ENCODE peak calls at places on chromosomes 2 and 18, in ten cellular contexts. G, U, L, I, M, J, W, E, N and R are unnamed samples. For H3K4me1, the result is how much of the 10 kb centered on the place peaks cover.

GRCh38 chr2:1830936-1831616 is 86.8 kb upstream of the PXDN start:
- DNase-seq in G (no peak), U (no peak), L (peak), I (no peak), M (no peak), J (peak), W (no peak), E (no peak), N (no peak), R (no peak)

GRCh38 chr2:193900292-193900691 is 1705.6 kb upstream of the TMEFF2 start:
- DNase-seq in G (no peak), U (no peak), L (no peak), I (no peak), M (no peak), J (no peak), W (no peak), E (no peak), N (no peak), R (no peak)

GRCh38 chr18:73791081-73791480 is 356.6 kb downstream of the FBXO15 start:
- DNase-seq in G (no peak), U (no peak), L (peak), I (no peak), M (no peak), J (no peak), W (no peak), E (no peak), N (no peak), R (no peak)

GRCh38 chr2:105741617-105742016 is 3.1 kb upstream of the NCK2 start:
- DNase-seq in G (no peak), U (no peak), L (no peak), I (no peak), M (no peak), J (no peak), W (no peak), E (no peak), N (no peak), R (no peak)

GRCh38 chr2:103139628-103140268 is 377.9 kb downstream of the TMEM182 start:
- DNase-seq in G (peak), U (no peak), L (no peak), I (no peak), M (no peak), J (no peak), W (no peak), E (no peak), N (no peak), R (no peak)

GRCh38 chr2:142042536-142043199 is 88.1 kb downstream of the LRP1B start:
- DNase-seq in G (no peak), U (no peak), L (peak), I (no peak), M (no peak), J (no peak), W (no peak), E (no peak), N (no peak), R (no peak)

GRCh38 chr18:13374468-13375301 is 156.1 kb downstream of the LDLRAD4 start:
- DNase-seq in G (no peak), U (peak), L (peak), I (no peak), M (no peak), J (peak), W (no peak), E (no peak), N (no peak), R (no peak)

GRCh38 chr2:38173690-38174089 is 97.7 kb upstream of the CYP1B1 start:
- DNase-seq in G (no peak), U (no peak), L (no peak), I (no peak), M (no peak), J (no peak), W (no peak), E (no peak), N (no peak), R (no peak)

GRCh38 chr18:59416818-59417217 is 57.8 kb upstream of the LMAN1 start:
- DNase-seq in G (no peak), U (no peak), L (no peak), I (no peak), M (no peak), J (peak), W (no peak), E (no peak), N (no peak), R (no peak)

GRCh38 chr2:8544786-8545631 is 136.8 kb upstream of the ID2 start:
- DNase-seq in G (peak), U (peak), L (peak), I (peak), M (peak), J (peak), W (peak), E (peak), N (peak), R (peak)

GRCh38 chr2:142914507-142915313 is 37.2 kb downstream of the KYNU start:
- DNase-seq in G (no peak), U (no peak), L (no peak), I (no peak), M (no peak), J (no peak), W (no peak), E (no peak), N (no peak), R (no peak)

GRCh38 chr18:62760403-62760734 is 45.0 kb downstream of the PHLPP1 start:
- DNase-seq in G (no peak), U (no peak), L (peak), I (no peak), M (no peak), J (no peak), W (no peak), E (no peak), N (no peak), R (no peak)

GRCh38 chr2:47402555-47402804 is 476 bp upstream of the MSH2 start:
- DNase-seq in G (no peak), U (no peak), L (peak), I (no peak), M (no peak), J (peak), W (no peak), E (no peak), N (no peak), R (no peak)

GRCh38 chr2:47403829-47404228 is 873 bp downstream of the MSH2 start:
- DNase-seq in G (no peak), U (peak), L (no peak), I (no peak), M (no peak), J (no peak), W (no peak), E (no peak), N (peak), R (no peak)

GRCh38 chr2:47402805-47403691 is at the start of gene MSH2:
- DNase-seq in G (peak), U (peak), L (peak), I (peak), M (peak), J (peak), W (peak), E (peak), N (peak), R (peak)

GRCh38 chr2:47405757-47406156 is 2.8 kb downstream of the MSH2 start:
- DNase-seq in G (no peak), U (no peak), L (no peak), I (no peak), M (no peak), J (no peak), W (no peak), E (no peak), N (no peak), R (no peak)

GRCh38 chr2:47404356-47404755 is 1.4 kb downstream of the MSH2 start:
- DNase-seq in G (no peak), U (no peak), L (no peak), I (peak), M (no peak), J (no peak), W (no peak), E (no peak), N (no peak), R (no peak)
- H3K4me3 ChIP-seq in G (peak), U (peak), L (peak), I (no peak), M (peak), J (peak), W (no peak), E (peak), N (peak), R (peak)

GRCh38 chr2:62435720-62436119 is 70.3 kb downstream of the TMEM17 start:
- DNase-seq in G (no peak), U (no peak), L (no peak), I (no peak), M (no peak), J (no peak), W (no peak), E (no peak), N (no peak), R (no peak)
- H3K4me1 ChIP-seq in G (under half), U (under half), L (under half), I (under half), M (under half), J (under half), W (under half), E (under half), N (under half), R (under half)

DNA sequence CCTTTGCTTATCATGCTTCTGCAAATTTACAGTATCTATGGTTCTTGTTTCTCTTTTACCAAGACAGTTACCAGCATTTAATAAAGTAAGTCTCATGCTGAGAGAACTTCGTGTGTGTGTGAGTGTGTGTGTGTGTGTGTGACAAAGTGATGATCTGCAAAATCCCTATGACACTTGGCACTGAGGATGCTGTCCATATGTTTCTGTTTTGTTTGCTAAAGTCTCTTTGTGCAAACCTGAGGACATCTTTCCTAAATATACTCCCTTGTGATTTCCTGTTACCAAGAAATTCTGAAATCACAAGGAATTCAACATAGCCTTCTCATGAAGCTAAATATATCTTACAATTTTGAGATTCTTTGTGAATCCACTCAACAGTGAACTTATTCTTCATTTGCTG is 1359.6 kb upstream of the NRXN1 start:
- DNase-seq in G (no peak), U (no peak), L (no peak), I (no peak), M (no peak), J (no peak), W (no peak), E (no peak), N (no peak), R (no peak)
- TF ChIP-seq CTCF in G (no peak), U (no peak), L (no peak), I (no peak), M (no peak), J (no peak), W (no peak), E (no peak), N (no peak), R (no peak)

DNA sequence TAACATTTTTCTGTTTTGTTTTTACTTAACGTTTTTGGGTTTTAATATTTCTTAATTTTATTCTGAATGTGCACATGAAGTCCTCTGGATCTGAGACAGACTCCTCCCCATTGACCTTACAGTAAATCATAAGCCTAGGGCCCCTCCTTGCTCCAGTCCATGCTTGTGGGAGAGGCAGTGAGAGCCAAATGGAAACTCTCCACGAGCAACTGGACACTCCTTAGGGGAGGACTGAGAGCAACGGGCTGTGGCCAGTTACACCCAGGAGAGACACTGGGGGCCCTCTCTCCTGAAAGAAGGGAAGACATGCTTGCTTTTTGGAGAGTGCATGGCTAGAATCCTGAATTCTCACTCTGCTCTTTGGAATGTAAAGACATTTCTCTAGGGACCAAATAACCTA is 48.9 kb upstream of the BIN1 start:
- DNase-seq in G (no peak), U (no peak), L (peak), I (peak), M (no peak), J (peak), W (no peak), E (no peak), N (no peak), R (no peak)
- H3K4me3 ChIP-seq in G (no peak), U (no peak), L (no peak), I (no peak), M (no peak), J (no peak), W (no peak), E (no peak), N (no peak), R (no peak)

GRCh38 chr2:219466816-219467735 is 31.6 kb upstream of the GMPPA start:
- DNase-seq in G (no peak), U (no peak), L (no peak), I (no peak), M (no peak), J (no peak), W (no peak), E (no peak), N (no peak), R (no peak)

GRCh38 chr2:219467736-219468075 is 31.0 kb upstream of the GMPPA start:
- DNase-seq in G (no peak), U (no peak), L (no peak), I (no peak), M (no peak), J (no peak), W (no peak), E (no peak), N (no peak), R (no peak)

GRCh38 chr2:219469186-219469724 is 29.4 kb upstream of the GMPPA start:
- DNase-seq in G (no peak), U (no peak), L (peak), I (no peak), M (peak), J (peak), W (no peak), E (no peak), N (peak), R (no peak)

GRCh38 chr2:219470429-219470828 is 28.3 kb upstream of the GMPPA start:
- DNase-seq in G (no peak), U (no peak), L (no peak), I (no peak), M (no peak), J (no peak), W (no peak), E (no peak), N (no peak), R (no peak)

DNA sequence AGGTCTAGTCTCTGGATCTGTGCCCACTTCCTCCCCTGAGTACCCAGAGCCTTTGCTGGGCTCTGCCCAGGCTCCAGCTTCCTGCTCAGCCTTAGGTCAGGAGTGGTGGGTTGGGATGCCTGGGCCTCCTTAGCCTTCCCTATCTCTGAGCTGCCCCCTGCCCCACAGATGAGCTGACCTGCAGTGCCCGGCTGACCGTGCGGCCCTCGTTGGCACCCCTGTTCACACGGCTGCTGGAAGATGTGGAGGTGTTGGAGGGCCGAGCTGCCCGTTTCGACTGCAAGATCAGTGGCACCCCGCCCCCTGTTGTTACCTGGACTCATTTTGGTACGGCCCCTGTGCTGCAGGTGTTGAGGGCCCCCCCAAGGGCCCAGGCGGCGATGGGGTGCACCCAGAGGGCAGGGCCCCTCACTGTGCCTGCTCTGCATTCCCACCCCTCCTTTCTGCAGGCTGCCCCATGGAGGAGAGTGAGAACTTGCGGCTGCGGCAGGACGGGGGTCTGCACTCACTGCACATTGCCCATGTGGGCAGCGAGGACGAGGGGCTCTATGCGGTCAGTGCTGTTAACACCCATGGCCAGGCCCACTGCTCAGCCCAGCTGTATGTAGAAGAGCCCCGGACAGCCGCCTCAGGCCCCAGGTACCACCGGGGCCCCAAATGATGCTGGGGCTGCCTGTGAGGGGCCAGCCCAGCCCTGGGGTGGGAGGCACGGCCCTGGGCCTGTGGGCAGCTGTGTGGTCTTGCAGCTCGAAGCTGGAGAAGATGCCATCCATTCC is 30.1 kb upstream of the GMPPA start:
- DNase-seq in G (no peak), U (no peak), L (no peak), I (no peak), M (no peak), J (no peak), W (no peak), E (no peak), N (no peak), R (no peak)
- H3K4me1 ChIP-seq in G (under half), U (under half), L (under half), I (under half), M (under half), J (under half), W (under half), E (under half), N (under half), R (half or more)

GRCh38 chr2:178799305-178799704 is 7.9 kb downstream of the TTN start:
- DNase-seq in G (peak), U (no peak), L (no peak), I (no peak), M (no peak), J (no peak), W (no peak), E (no peak), N (no peak), R (no peak)

GRCh38 chr2:178800510-178800909 is 6.7 kb downstream of the TTN start:
- DNase-seq in G (no peak), U (no peak), L (no peak), I (no peak), M (no peak), J (no peak), W (no peak), E (no peak), N (no peak), R (no peak)

DNA sequence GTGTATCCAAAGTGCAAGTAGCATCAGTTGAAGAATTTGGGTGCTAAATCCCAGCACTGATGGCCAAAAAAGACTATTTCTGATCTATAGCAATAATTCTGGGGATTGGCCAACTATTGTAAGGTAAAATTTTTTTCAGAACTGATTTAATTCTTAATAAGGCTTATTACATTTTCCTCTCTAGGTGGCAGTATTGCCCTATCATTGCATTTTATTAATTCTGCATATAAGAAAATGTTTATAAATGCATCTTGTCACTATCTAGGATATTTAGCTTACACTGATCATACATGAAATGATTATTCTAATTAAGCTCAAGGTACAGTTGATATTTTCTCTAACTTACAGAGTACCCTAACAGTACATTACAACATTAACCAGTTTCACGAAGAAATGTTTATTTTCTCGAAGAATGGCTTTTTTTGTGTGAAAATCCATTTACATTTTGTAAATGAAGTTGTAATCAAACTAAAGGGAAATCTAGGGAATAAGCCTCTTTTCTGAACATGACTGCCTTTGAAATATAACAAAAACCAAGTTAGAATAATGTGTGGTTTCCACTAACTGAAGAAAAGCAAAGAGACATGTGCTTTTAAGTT is 11.0 kb downstream of the TTN start:
- DNase-seq in G (no peak), U (peak), L (peak), I (no peak), M (no peak), J (peak), W (no peak), E (peak), N (peak), R (no peak)
- TF ChIP-seq CTCF in G (peak), U (peak), L (peak), I (no peak), M (peak), J (peak), W (peak), E (peak), N (peak), R (peak)

DNA sequence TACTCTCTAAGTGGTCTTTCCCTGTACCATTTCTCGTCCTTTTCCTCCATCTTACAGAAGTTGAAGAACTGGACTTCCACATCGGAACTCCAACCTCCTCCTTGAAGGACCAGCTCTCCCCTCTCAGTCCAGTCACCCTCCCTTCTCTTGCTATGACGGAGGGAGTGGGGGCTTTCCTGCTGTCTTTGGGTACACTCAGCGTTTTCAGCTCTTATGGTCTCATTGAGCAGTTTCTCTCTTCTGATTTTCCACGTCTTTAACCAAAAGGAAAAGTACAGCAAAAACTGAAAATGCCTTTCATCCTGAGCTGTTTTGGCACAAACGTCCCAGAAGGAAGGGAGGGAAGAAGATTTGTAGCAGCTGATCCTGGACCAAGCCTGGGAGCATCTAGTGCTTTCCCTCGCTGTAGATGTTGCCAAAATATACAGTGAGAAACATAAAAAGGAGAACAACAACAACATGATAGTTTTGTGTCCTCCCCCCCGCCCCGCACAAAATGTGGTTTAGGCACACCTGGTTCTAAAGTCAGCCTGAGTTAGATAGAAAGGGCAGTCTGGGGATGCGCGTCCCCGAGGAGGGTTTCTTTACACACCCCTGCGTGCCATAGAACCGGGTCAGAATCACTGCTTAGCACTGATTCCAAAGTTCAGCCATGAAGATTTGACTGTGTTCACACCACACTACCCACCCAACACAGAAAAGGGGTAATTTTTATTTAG is 53.5 kb downstream of the SLC40A1 start:
- DNase-seq in G (no peak), U (no peak), L (no peak), I (no peak), M (no peak), J (no peak), W (no peak), E (no peak), N (no peak), R (no peak)
- H3K4me3 ChIP-seq in G (no peak), U (no peak), L (no peak), I (no peak), M (no peak), J (no peak), W (no peak), E (no peak), N (no peak), R (peak)

DNA sequence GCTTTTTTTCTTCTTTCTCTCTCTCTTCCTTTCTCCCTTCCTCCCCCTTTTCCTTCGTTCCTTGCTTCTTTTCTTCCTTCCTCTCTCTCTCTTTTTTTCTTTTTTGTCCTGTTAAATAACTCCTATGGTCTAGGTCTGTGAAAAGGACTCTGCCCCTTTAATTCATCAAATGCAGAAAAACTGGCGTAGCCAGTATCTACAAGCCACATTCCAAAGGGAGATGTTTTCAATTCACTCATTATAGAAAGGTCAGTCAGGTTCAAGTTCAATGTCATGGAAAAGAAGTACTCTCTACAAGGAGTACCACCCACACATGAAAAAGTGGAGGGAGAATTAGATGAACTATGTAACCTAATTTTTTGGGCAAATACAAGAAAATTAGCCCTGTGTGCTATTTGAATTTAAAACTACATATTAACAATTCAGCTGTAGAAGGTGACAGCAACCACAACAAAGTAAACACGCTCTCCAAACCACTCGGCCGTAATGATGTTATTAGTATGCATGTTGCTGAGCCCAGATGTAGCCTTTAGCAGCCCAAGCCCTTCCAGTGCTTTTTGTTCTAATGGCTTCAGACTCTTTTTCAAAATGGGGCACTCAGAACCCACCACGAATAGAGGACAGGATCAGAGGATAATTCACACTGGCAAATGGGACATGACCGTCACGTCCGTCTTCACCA is 735.4 kb upstream of the FANCL start:
- DNase-seq in G (no peak), U (no peak), L (no peak), I (no peak), M (no peak), J (no peak), W (no peak), E (no peak), N (no peak), R (no peak)
- H3K4me1 ChIP-seq in G (under half), U (under half), L (under half), I (under half), M (under half), J (under half), W (under half), E (under half), N (under half), R (under half)